ENCODE peak calls at places on chromosomes 5 and 9, in six cellular contexts. One of them, this sample, is unnamed.

GRCh38 chr9:14466828-14467227 is 152.9 kb upstream of the NFIB start:
- DNase-seq in HFF-Myc: no peak
- DNase-seq in AG09309: no peak
- DNase-seq in Caco-2: no peak
- DNase-seq in endothelial cell: no peak
- DNase-seq in cardiac fibroblast: no peak
- DNase-seq in this sample: no peak

GRCh38 chr5:6556089-6556801 is 76.6 kb downstream of the NSUN2 start:
- DNase-seq in cardiac fibroblast: no peak
- DNase-seq in Caco-2: no peak
- DNase-seq in AG09309: no peak
- DNase-seq in HFF-Myc: no peak
- DNase-seq in endothelial cell: no peak
- DNase-seq in this sample: no peak

GRCh38 chr9:23648651-23649050 is 177.4 kb downstream of the ELAVL2 start:
- DNase-seq in Caco-2: no peak
- DNase-seq in cardiac fibroblast: no peak
- DNase-seq in endothelial cell: no peak
- DNase-seq in HFF-Myc: no peak
- DNase-seq in AG09309: no peak
- DNase-seq in this sample: no peak

GRCh38 chr9:97638666-97639065 is 5.0 kb downstream of the NCBP1 start:
- DNase-seq in cardiac fibroblast: no peak
- DNase-seq in endothelial cell: no peak
- DNase-seq in HFF-Myc: no peak
- DNase-seq in AG09309: no peak
- DNase-seq in Caco-2: peak; percentile 11
- DNase-seq in this sample: no peak

GRCh38 chr9:131238402-131239021 is 37.8 kb downstream of the FAM78A start:
- DNase-seq in endothelial cell: peak; percentile 42
- DNase-seq in cardiac fibroblast: peak; percentile 48
- DNase-seq in AG09309: no peak
- DNase-seq in Caco-2: no peak
- DNase-seq in HFF-Myc: no peak
- DNase-seq in this sample: no peak

GRCh38 chr9:136634904-136635303 is 27.8 kb upstream of the EGFL7 start:
- DNase-seq in Caco-2: no peak
- DNase-seq in cardiac fibroblast: no peak
- DNase-seq in HFF-Myc: no peak
- DNase-seq in AG09309: no peak
- DNase-seq in endothelial cell: no peak
- DNase-seq in this sample: no peak

GRCh38 chr5:40630166-40630565 is 49.5 kb upstream of the PTGER4 start:
- DNase-seq in AG09309: no peak
- DNase-seq in endothelial cell: no peak
- DNase-seq in Caco-2: no peak
- DNase-seq in HFF-Myc: no peak
- DNase-seq in cardiac fibroblast: no peak
- DNase-seq in this sample: no peak

GRCh38 chr9:97412628-97413382 is 909 bp downstream of the TDRD7 start:
- DNase-seq in Caco-2: no peak
- DNase-seq in endothelial cell: no peak
- DNase-seq in AG09309: no peak
- DNase-seq in HFF-Myc: no peak
- DNase-seq in cardiac fibroblast: peak; percentile 12
- DNase-seq in this sample: no peak

GRCh38 chr9:98391406-98391805 is 136.0 kb upstream of the TBC1D2 start:
- DNase-seq in AG09309: no peak
- DNase-seq in Caco-2: no peak
- DNase-seq in HFF-Myc: no peak
- DNase-seq in cardiac fibroblast: no peak
- DNase-seq in endothelial cell: no peak
- DNase-seq in this sample: no peak

GRCh38 chr5:102762095-102762534 is 7.0 kb downstream of the PAM start:
- DNase-seq in Caco-2: no peak
- DNase-seq in AG09309: no peak
- DNase-seq in endothelial cell: no peak
- DNase-seq in HFF-Myc: no peak
- DNase-seq in cardiac fibroblast: peak; percentile 52
- DNase-seq in this sample: no peak

GRCh38 chr9:107158321-107158720 is 124.8 kb upstream of the RAD23B start:
- DNase-seq in HFF-Myc: no peak
- DNase-seq in AG09309: no peak
- DNase-seq in endothelial cell: peak; percentile 38
- DNase-seq in Caco-2: peak; percentile 52
- DNase-seq in cardiac fibroblast: peak; percentile 63
- DNase-seq in this sample: no peak

GRCh38 chr9:135216666-135217431 is 129.4 kb downstream of the OLFM1 start:
- DNase-seq in Caco-2: no peak
- DNase-seq in AG09309: no peak
- DNase-seq in HFF-Myc: no peak
- DNase-seq in endothelial cell: no peak
- DNase-seq in cardiac fibroblast: peak; percentile 23
- DNase-seq in this sample: peak; percentile 20

GRCh38 chr5:62576570-62577172 is 1.9 kb upstream of the LRRC70 start:
- DNase-seq in endothelial cell: no peak
- DNase-seq in Caco-2: no peak
- DNase-seq in HFF-Myc: no peak
- DNase-seq in AG09309: no peak
- DNase-seq in cardiac fibroblast: peak; percentile 21
- DNase-seq in this sample: no peak

GRCh38 chr9:85741875-85742629 is at the start of gene AGTPBP1:
- DNase-seq in AG09309: peak; percentile 31
- DNase-seq in endothelial cell: peak; percentile 99
- DNase-seq in cardiac fibroblast: peak; percentile 96
- DNase-seq in HFF-Myc: peak; percentile 48
- DNase-seq in Caco-2: peak; percentile 91
- DNase-seq in this sample: peak; percentile 90

GRCh38 chr9:94717656-94718225 is 8.8 kb upstream of the AOPEP start:
- DNase-seq in HFF-Myc: no peak
- DNase-seq in Caco-2: no peak
- DNase-seq in AG09309: no peak
- DNase-seq in endothelial cell: no peak
- DNase-seq in cardiac fibroblast: peak; percentile 56
- DNase-seq in this sample: no peak

GRCh38 chr5:8993031-8993430 is 552.8 kb downstream of the SEMA5A start:
- DNase-seq in Caco-2: peak; percentile 6
- DNase-seq in AG09309: no peak
- DNase-seq in HFF-Myc: no peak
- DNase-seq in endothelial cell: no peak
- DNase-seq in cardiac fibroblast: peak; percentile 43
- DNase-seq in this sample: no peak

GRCh38 chr5:33937017-33937699 is 972 bp downstream of the RXFP3 start:
- DNase-seq in HFF-Myc: no peak
- DNase-seq in endothelial cell: no peak
- DNase-seq in cardiac fibroblast: no peak
- DNase-seq in Caco-2: no peak
- DNase-seq in AG09309: no peak
- DNase-seq in this sample: no peak

GRCh38 chr5:9686211-9686610 is 56.1 kb upstream of the TAS2R1 start:
- DNase-seq in HFF-Myc: peak; percentile 11
- DNase-seq in cardiac fibroblast: peak; percentile 39
- DNase-seq in endothelial cell: no peak
- DNase-seq in AG09309: no peak
- DNase-seq in Caco-2: peak; percentile 30
- DNase-seq in this sample: no peak

GRCh38 chr9:15711531-15712295 is 158.9 kb downstream of the CCDC171 start:
- DNase-seq in endothelial cell: no peak
- DNase-seq in cardiac fibroblast: peak; percentile 16
- DNase-seq in Caco-2: no peak
- DNase-seq in AG09309: no peak
- DNase-seq in HFF-Myc: no peak
- DNase-seq in this sample: no peak

GRCh38 chr9:27086818-27087680 is 22.0 kb upstream of the TEK start:
- DNase-seq in HFF-Myc: no peak
- DNase-seq in cardiac fibroblast: peak; percentile 70
- DNase-seq in endothelial cell: no peak
- DNase-seq in Caco-2: no peak
- DNase-seq in AG09309: peak; percentile 25
- DNase-seq in this sample: no peak

GRCh38 chr9:129476821-129477611 is 143.9 kb downstream of the C9orf50 start:
- DNase-seq in endothelial cell: no peak
- DNase-seq in HFF-Myc: no peak
- DNase-seq in cardiac fibroblast: no peak
- DNase-seq in AG09309: no peak
- DNase-seq in Caco-2: no peak
- DNase-seq in this sample: no peak

GRCh38 chr5:103918668-103919367 is 356.2 kb upstream of the NUDT12 start:
- DNase-seq in HFF-Myc: no peak
- DNase-seq in cardiac fibroblast: no peak
- DNase-seq in AG09309: peak; percentile 80
- DNase-seq in Caco-2: no peak
- DNase-seq in endothelial cell: no peak
- DNase-seq in this sample: no peak

GRCh38 chr9:135015986-135016640 is 71.4 kb upstream of the OLFM1 start:
- DNase-seq in AG09309: no peak
- DNase-seq in endothelial cell: no peak
- DNase-seq in HFF-Myc: no peak
- DNase-seq in cardiac fibroblast: no peak
- DNase-seq in Caco-2: no peak
- DNase-seq in this sample: no peak

GRCh38 chr9:109254317-109254716 is 66.5 kb downstream of the EPB41L4B start:
- DNase-seq in AG09309: no peak
- DNase-seq in endothelial cell: no peak
- DNase-seq in cardiac fibroblast: peak; percentile 72
- DNase-seq in Caco-2: no peak
- DNase-seq in HFF-Myc: no peak
- DNase-seq in this sample: no peak

GRCh38 chr9:109253241-109253636 is 67.6 kb downstream of the EPB41L4B start:
- DNase-seq in cardiac fibroblast: no peak
- DNase-seq in AG09309: no peak
- DNase-seq in Caco-2: no peak
- DNase-seq in HFF-Myc: no peak
- DNase-seq in endothelial cell: no peak
- DNase-seq in this sample: no peak

GRCh38 chr9:109252291-109252690 is 68.6 kb downstream of the EPB41L4B start:
- DNase-seq in HFF-Myc: no peak
- DNase-seq in cardiac fibroblast: no peak
- DNase-seq in Caco-2: no peak
- DNase-seq in endothelial cell: no peak
- DNase-seq in AG09309: no peak
- DNase-seq in this sample: no peak

GRCh38 chr9:109255394-109255793 is 65.5 kb downstream of the EPB41L4B start:
- DNase-seq in Caco-2: no peak
- DNase-seq in HFF-Myc: no peak
- DNase-seq in AG09309: no peak
- DNase-seq in cardiac fibroblast: no peak
- DNase-seq in endothelial cell: no peak
- DNase-seq in this sample: no peak

DNA sequence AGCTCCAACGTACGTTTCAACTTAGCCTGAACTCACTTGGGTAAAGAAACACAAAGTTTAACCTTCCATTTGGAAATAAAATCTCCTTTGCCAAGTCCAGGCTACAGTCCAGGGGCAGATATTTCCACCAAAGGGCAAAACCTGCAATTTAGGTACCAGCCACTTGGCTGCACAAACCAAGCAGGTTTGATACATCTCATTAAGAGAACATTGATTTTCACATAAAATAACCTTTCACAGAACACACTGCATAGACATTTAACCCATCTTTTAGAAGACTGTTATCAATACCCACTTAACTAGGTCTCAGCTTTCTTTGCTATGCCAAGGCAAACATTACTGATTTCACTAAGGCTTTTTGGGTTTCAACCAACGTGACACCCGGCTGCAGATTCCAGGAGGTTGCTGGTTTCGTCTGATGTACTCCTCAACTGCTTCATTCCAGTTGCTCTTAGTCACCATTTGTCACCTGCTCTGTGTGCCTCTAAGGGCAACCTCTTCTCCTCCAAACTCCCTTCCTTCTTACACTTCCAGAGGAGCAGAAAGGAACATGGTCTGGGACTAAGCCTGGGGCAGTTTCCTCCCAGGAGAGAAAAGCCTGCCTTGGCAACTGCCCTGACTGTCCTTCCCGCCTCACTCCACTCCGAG is 67.1 kb downstream of the EPB41L4B start:
- DNase-seq in endothelial cell: no peak
- DNase-seq in HFF-Myc: no peak
- DNase-seq in cardiac fibroblast: peak; percentile 54
- DNase-seq in Caco-2: no peak
- DNase-seq in AG09309: no peak
- DNase-seq in this sample: no peak
- TF ChIP-seq CTCF in endothelial cell: no peak
- TF ChIP-seq CTCF in HFF-Myc: no peak
- TF ChIP-seq CTCF in cardiac fibroblast: peak; percentile 2
- TF ChIP-seq CTCF in Caco-2: peak; percentile 9
- TF ChIP-seq CTCF in AG09309: no peak
- TF ChIP-seq CTCF in this sample: no peak

GRCh38 chr5:66796306-66797292 is 200.4 kb downstream of the MAST4 start:
- DNase-seq in AG09309: no peak
- DNase-seq in endothelial cell: no peak
- DNase-seq in HFF-Myc: no peak
- DNase-seq in Caco-2: peak; percentile 5
- DNase-seq in cardiac fibroblast: peak; percentile 8
- DNase-seq in this sample: no peak
- TF ChIP-seq CTCF in AG09309: peak; percentile 27
- TF ChIP-seq CTCF in endothelial cell: no peak
- TF ChIP-seq CTCF in HFF-Myc: peak; percentile 23
- TF ChIP-seq CTCF in Caco-2: no peak
- TF ChIP-seq CTCF in cardiac fibroblast: peak; percentile 27
- TF ChIP-seq CTCF in this sample: no peak

GRCh38 chr9:116137581-116137980 is 16.0 kb upstream of the PAPPA start:
- DNase-seq in Caco-2: no peak
- DNase-seq in AG09309: no peak
- DNase-seq in HFF-Myc: no peak
- DNase-seq in endothelial cell: no peak
- DNase-seq in cardiac fibroblast: no peak
- DNase-seq in this sample: no peak
- TF ChIP-seq CTCF in Caco-2: no peak
- TF ChIP-seq CTCF in AG09309: no peak
- TF ChIP-seq CTCF in HFF-Myc: no peak
- TF ChIP-seq CTCF in endothelial cell: no peak
- TF ChIP-seq CTCF in cardiac fibroblast: no peak
- TF ChIP-seq CTCF in this sample: no peak

GRCh38 chr9:102631559-102631958 is 363.6 kb upstream of the CYLC2 start:
- DNase-seq in endothelial cell: no peak
- DNase-seq in cardiac fibroblast: peak; percentile 0
- DNase-seq in Caco-2: peak; percentile 14
- DNase-seq in AG09309: no peak
- DNase-seq in HFF-Myc: no peak
- DNase-seq in this sample: no peak
- TF ChIP-seq CTCF in endothelial cell: peak; percentile 19
- TF ChIP-seq CTCF in cardiac fibroblast: peak; percentile 42
- TF ChIP-seq CTCF in Caco-2: peak; percentile 11
- TF ChIP-seq CTCF in AG09309: peak; percentile 3
- TF ChIP-seq CTCF in HFF-Myc: no peak
- TF ChIP-seq CTCF in this sample: no peak

This sample was measured in dorsolateral prefrontal cortex.